ENCODE peak calls at places on chromosomes 6 and 20, in four cellular contexts. One of them, this sample, is unnamed.

GRCh38 chr6:143529095-143529494 is 17.6 kb upstream of the FUCA2 start:
- DNase-seq in mammary epithelial cell: no peak
- DNase-seq in IMR-90: no peak
- DNase-seq in tibial nerve: no peak
- DNase-seq in this sample: no peak

GRCh38 chr6:74091133-74091793 is 395.3 kb downstream of the CD109 start:
- DNase-seq in mammary epithelial cell: peak; percentile 20
- DNase-seq in IMR-90: peak; percentile 58
- DNase-seq in tibial nerve: no peak
- DNase-seq in this sample: no peak

GRCh38 chr6:111753573-111753972 is 119.7 kb downstream of the FYN start:
- DNase-seq in mammary epithelial cell: no peak
- DNase-seq in IMR-90: no peak
- DNase-seq in tibial nerve: no peak
- DNase-seq in this sample: no peak

GRCh38 chr20:34037767-34038166 is 44.1 kb downstream of the RALY start:
- DNase-seq in mammary epithelial cell: no peak
- DNase-seq in IMR-90: peak; percentile 77
- DNase-seq in tibial nerve: no peak
- DNase-seq in this sample: no peak

GRCh38 chr6:128410584-128410983 is 109.8 kb downstream of the PTPRK start:
- DNase-seq in mammary epithelial cell: no peak
- DNase-seq in IMR-90: no peak
- DNase-seq in tibial nerve: no peak
- DNase-seq in this sample: no peak

GRCh38 chr20:43726333-43726732 is 469 bp downstream of the GTSF1L start:
- DNase-seq in mammary epithelial cell: no peak
- DNase-seq in IMR-90: no peak
- DNase-seq in tibial nerve: no peak
- DNase-seq in this sample: no peak

GRCh38 chr20:15579703-15580102 is 993.5 kb downstream of the KIF16B start:
- DNase-seq in mammary epithelial cell: no peak
- DNase-seq in IMR-90: no peak
- DNase-seq in tibial nerve: no peak
- DNase-seq in this sample: no peak

GRCh38 chr20:57386762-57387161 is 4.4 kb upstream of the RBM38 start:
- DNase-seq in mammary epithelial cell: no peak
- DNase-seq in IMR-90: no peak
- DNase-seq in tibial nerve: no peak
- DNase-seq in this sample: no peak

GRCh38 chr6:80689700-80690099 is 583.2 kb downstream of the BCKDHB start:
- DNase-seq in mammary epithelial cell: no peak
- DNase-seq in IMR-90: no peak
- DNase-seq in tibial nerve: no peak
- DNase-seq in this sample: no peak

GRCh38 chr20:2845607-2846006 is 5.1 kb downstream of the VPS16 start:
- DNase-seq in mammary epithelial cell: no peak
- DNase-seq in IMR-90: no peak
- DNase-seq in tibial nerve: no peak
- DNase-seq in this sample: no peak

GRCh38 chr6:20952605-20953004 is 418.3 kb downstream of the CDKAL1 start:
- DNase-seq in mammary epithelial cell: peak; percentile 87
- DNase-seq in IMR-90: peak; percentile 83
- DNase-seq in tibial nerve: no peak
- DNase-seq in this sample: no peak

GRCh38 chr20:23230766-23231385 is 119.7 kb upstream of the NXT1 start:
- DNase-seq in mammary epithelial cell: no peak
- DNase-seq in IMR-90: no peak
- DNase-seq in tibial nerve: no peak
- DNase-seq in this sample: no peak

GRCh38 chr20:7650481-7650880 is 289.8 kb downstream of the HAO1 start:
- DNase-seq in mammary epithelial cell: peak; percentile 8
- DNase-seq in IMR-90: no peak
- DNase-seq in tibial nerve: peak; percentile 29
- DNase-seq in this sample: no peak

GRCh38 chr6:5422321-5422915 is 161.1 kb downstream of the FARS2 start:
- DNase-seq in mammary epithelial cell: peak; percentile 14
- DNase-seq in IMR-90: peak; percentile 62
- DNase-seq in tibial nerve: no peak
- DNase-seq in this sample: peak; percentile 35

GRCh38 chr6:144349690-144350132 is 64.6 kb downstream of the UTRN start:
- DNase-seq in mammary epithelial cell: peak; percentile 72
- DNase-seq in IMR-90: peak; percentile 53
- DNase-seq in tibial nerve: no peak
- DNase-seq in this sample: no peak

GRCh38 chr6:158707120-158707519 is 57.3 kb downstream of the SYTL3 start:
- DNase-seq in mammary epithelial cell: peak; percentile 51
- DNase-seq in IMR-90: peak; percentile 56
- DNase-seq in tibial nerve: no peak
- DNase-seq in this sample: no peak

GRCh38 chr6:23106951-23107350 is 537.6 kb downstream of the HDGFL1 start:
- DNase-seq in mammary epithelial cell: peak; percentile 2
- DNase-seq in IMR-90: peak; percentile 92
- DNase-seq in tibial nerve: no peak
- DNase-seq in this sample: no peak

GRCh38 chr6:158172001-158172400 is 3.9 kb downstream of the GTF2H5 start:
- DNase-seq in mammary epithelial cell: no peak
- DNase-seq in IMR-90: no peak
- DNase-seq in tibial nerve: no peak
- DNase-seq in this sample: no peak

GRCh38 chr6:161130606-161131005 is 139.0 kb downstream of the MAP3K4 start:
- DNase-seq in mammary epithelial cell: no peak
- DNase-seq in IMR-90: no peak
- DNase-seq in tibial nerve: no peak
- DNase-seq in this sample: no peak

GRCh38 chr6:170106906-170107525 is 183.9 kb downstream of the DLL1 start:
- DNase-seq in mammary epithelial cell: no peak
- DNase-seq in IMR-90: no peak
- DNase-seq in tibial nerve: no peak
- DNase-seq in this sample: no peak

GRCh38 chr6:138529510-138529909 is 30.2 kb upstream of the NHSL1 start:
- DNase-seq in mammary epithelial cell: no peak
- DNase-seq in IMR-90: no peak
- DNase-seq in tibial nerve: no peak
- DNase-seq in this sample: no peak

GRCh38 chr20:50187403-50188051 is 3.1 kb upstream of the CEBPB start:
- DNase-seq in mammary epithelial cell: peak; percentile 50
- DNase-seq in IMR-90: peak; percentile 59
- DNase-seq in tibial nerve: peak; percentile 45
- DNase-seq in this sample: no peak

GRCh38 chr6:92888316-92888715 is 531.0 kb downstream of the EPHA7 start:
- DNase-seq in mammary epithelial cell: no peak
- DNase-seq in IMR-90: no peak
- DNase-seq in tibial nerve: no peak
- DNase-seq in this sample: no peak

GRCh38 chr6:113570651-113571050 is 286.5 kb upstream of the MARCKS start:
- DNase-seq in mammary epithelial cell: no peak
- DNase-seq in IMR-90: no peak
- DNase-seq in tibial nerve: no peak
- DNase-seq in this sample: no peak

GRCh38 chr6:81465859-81466258 is 286.6 kb downstream of the TENT5A start:
- DNase-seq in mammary epithelial cell: peak; percentile 4
- DNase-seq in IMR-90: peak; percentile 24
- DNase-seq in tibial nerve: no peak
- DNase-seq in this sample: no peak

GRCh38 chr20:25604611-25605010 is 19.2 kb downstream of the NANP start:
- DNase-seq in mammary epithelial cell: no peak
- DNase-seq in IMR-90: no peak
- DNase-seq in tibial nerve: no peak
- DNase-seq in this sample: no peak

GRCh38 chr20:25606094-25606640 is 17.6 kb downstream of the NANP start:
- DNase-seq in mammary epithelial cell: no peak
- DNase-seq in IMR-90: no peak
- DNase-seq in tibial nerve: no peak
- DNase-seq in this sample: no peak

GRCh38 chr20:25605146-25605545 is 18.7 kb downstream of the NANP start:
- DNase-seq in mammary epithelial cell: no peak
- DNase-seq in IMR-90: no peak
- DNase-seq in tibial nerve: no peak
- DNase-seq in this sample: no peak

GRCh38 chr20:25608774-25609173 is 15.0 kb downstream of the NANP start:
- DNase-seq in mammary epithelial cell: no peak
- DNase-seq in IMR-90: no peak
- DNase-seq in tibial nerve: no peak
- DNase-seq in this sample: no peak
- H3K4me1 ChIP-seq in mammary epithelial cell: no peaks in the 10 kb centered on the region
- H3K4me1 ChIP-seq in IMR-90: no peaks in the 10 kb centered on the region
- H3K4me1 ChIP-seq in tibial nerve: no peaks in the 10 kb centered on the region
- H3K4me1 ChIP-seq in this sample: no peaks in the 10 kb centered on the region

GRCh38 chr6:30444451-30444742 is 44.9 kb upstream of the HLA-E start:
- DNase-seq in mammary epithelial cell: no peak
- DNase-seq in IMR-90: no peak
- DNase-seq in tibial nerve: no peak
- DNase-seq in this sample: no peak

GRCh38 chr6:30443657-30444450 is 45.5 kb upstream of the HLA-E start:
- DNase-seq in mammary epithelial cell: peak; percentile 50
- DNase-seq in IMR-90: peak; percentile 14
- DNase-seq in tibial nerve: no peak
- DNase-seq in this sample: no peak

GRCh38 chr6:30446259-30446658 is 43.0 kb upstream of the HLA-E start:
- DNase-seq in mammary epithelial cell: no peak
- DNase-seq in IMR-90: no peak
- DNase-seq in tibial nerve: no peak
- DNase-seq in this sample: no peak

GRCh38 chr6:30450548-30450907 is 38.8 kb upstream of the HLA-E start:
- DNase-seq in mammary epithelial cell: no peak
- DNase-seq in IMR-90: no peak
- DNase-seq in tibial nerve: no peak
- DNase-seq in this sample: no peak

DNA sequence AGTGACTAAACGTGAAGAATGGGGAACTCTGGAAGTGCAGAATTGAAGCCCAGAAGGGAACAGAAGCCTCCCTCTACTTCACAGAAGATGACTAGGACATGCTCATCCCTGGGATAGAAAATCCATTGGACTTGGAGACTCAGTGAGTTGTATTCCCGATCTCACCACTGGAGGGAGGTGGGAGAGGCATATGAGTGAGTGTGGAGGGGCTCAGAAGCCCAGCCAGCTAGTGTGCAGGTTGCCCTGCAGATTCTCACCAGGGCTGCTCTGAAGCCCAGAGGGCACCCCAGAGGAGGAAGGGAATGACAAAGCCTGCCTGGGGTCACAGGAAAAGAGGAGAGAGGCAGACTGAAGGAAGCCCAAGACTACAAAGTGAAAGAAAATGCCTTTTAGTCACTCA is 42.1 kb upstream of the HLA-E start:
- DNase-seq in mammary epithelial cell: no peak
- DNase-seq in IMR-90: peak; percentile 8
- DNase-seq in tibial nerve: no peak
- DNase-seq in this sample: no peak
- TF ChIP-seq CTCF in mammary epithelial cell: peak; percentile 20
- TF ChIP-seq CTCF in IMR-90: peak; percentile 7
- TF ChIP-seq CTCF in tibial nerve: no peak
- TF ChIP-seq CTCF in this sample: no peak

DNA sequence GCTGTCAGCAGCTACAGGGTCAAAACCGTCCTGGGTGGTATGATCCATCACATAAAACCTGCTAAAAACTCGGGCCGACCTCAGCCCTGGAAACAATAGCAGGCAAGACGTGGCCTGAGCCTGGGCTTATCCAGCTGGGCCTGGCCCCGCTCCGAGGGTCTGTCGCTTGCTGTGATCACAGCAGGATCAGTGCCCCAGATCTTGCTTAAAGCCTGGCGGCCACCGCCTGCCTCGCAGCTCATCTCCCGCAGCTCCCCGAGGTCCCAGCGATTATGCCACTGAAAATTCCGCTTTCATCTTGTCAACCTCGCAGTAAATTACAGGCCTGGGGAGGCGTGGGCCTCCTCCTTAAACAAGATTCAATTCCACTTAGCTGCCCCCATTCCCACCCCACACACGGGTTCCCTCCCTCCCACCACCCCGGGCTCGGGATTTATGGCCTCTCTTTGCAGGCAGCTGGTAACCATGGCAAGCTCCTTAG is 40.1 kb downstream of the CDH22 start:
- DNase-seq in mammary epithelial cell: no peak
- DNase-seq in IMR-90: no peak
- DNase-seq in tibial nerve: no peak
- DNase-seq in this sample: no peak
- H3K27me3 ChIP-seq in mammary epithelial cell: no peaks in the 10 kb centered on the region
- H3K27me3 ChIP-seq in IMR-90: peaks cover 16% of the 10 kb centered on the region
- H3K27me3 ChIP-seq in tibial nerve: peaks cover 28% of the 10 kb centered on the region
- H3K27me3 ChIP-seq in this sample: no peaks in the 10 kb centered on the region

GRCh38 chr20:46681032-46681854 is 8.0 kb downstream of the TP53RK start:
- DNase-seq in mammary epithelial cell: peak; percentile 48
- DNase-seq in IMR-90: peak; percentile 44
- DNase-seq in tibial nerve: peak; percentile 89
- DNase-seq in this sample: peak; percentile 51

GRCh38 chr20:46682063-46682821 is 7.0 kb downstream of the TP53RK start:
- DNase-seq in mammary epithelial cell: no peak
- DNase-seq in IMR-90: no peak
- DNase-seq in tibial nerve: no peak
- DNase-seq in this sample: no peak

GRCh38 chr20:46683939-46684750 is 5.1 kb downstream of the TP53RK start:
- DNase-seq in mammary epithelial cell: peak; percentile 80
- DNase-seq in IMR-90: peak; percentile 80
- DNase-seq in tibial nerve: peak; percentile 32
- DNase-seq in this sample: peak; percentile 83

GRCh38 chr20:46683068-46683477 is 6.2 kb downstream of the TP53RK start:
- DNase-seq in mammary epithelial cell: no peak
- DNase-seq in IMR-90: no peak
- DNase-seq in tibial nerve: no peak
- DNase-seq in this sample: no peak

GRCh38 chr20:46683620-46683938 is 5.7 kb downstream of the TP53RK start:
- DNase-seq in mammary epithelial cell: no peak
- DNase-seq in IMR-90: no peak
- DNase-seq in tibial nerve: no peak
- DNase-seq in this sample: no peak
- H3K4me1 ChIP-seq in mammary epithelial cell: peaks cover 11% of the 10 kb centered on the region
- H3K4me1 ChIP-seq in IMR-90: peaks cover 13% of the 10 kb centered on the region
- H3K4me1 ChIP-seq in tibial nerve: no peaks in the 10 kb centered on the region
- H3K4me1 ChIP-seq in this sample: peaks cover 8% of the 10 kb centered on the region

GRCh38 chr20:38315290-38315966 is 11.5 kb downstream of the BPI start:
- DNase-seq in mammary epithelial cell: no peak
- DNase-seq in IMR-90: peak; percentile 41
- DNase-seq in tibial nerve: no peak
- DNase-seq in this sample: no peak
- TF ChIP-seq CTCF in mammary epithelial cell: no peak
- TF ChIP-seq CTCF in IMR-90: no peak
- TF ChIP-seq CTCF in tibial nerve: no peak
- TF ChIP-seq CTCF in this sample: no peak

GRCh38 chr6:41367061-41367460 is 31.7 kb downstream of the NCR2 start:
- DNase-seq in mammary epithelial cell: no peak
- DNase-seq in IMR-90: no peak
- DNase-seq in tibial nerve: no peak
- DNase-seq in this sample: no peak
- H3K27me3 ChIP-seq in mammary epithelial cell: no peaks in the 10 kb centered on the region
- H3K27me3 ChIP-seq in IMR-90: peaks cover 22% of the 10 kb centered on the region
- H3K27me3 ChIP-seq in tibial nerve: peaks cover 76% of the 10 kb centered on the region
- H3K27me3 ChIP-seq in this sample: no peaks in the 10 kb centered on the region